ENCODE peak calls at places on chromosomes 7 and 10, in nine cellular contexts. O, V, Q, U, J, L, W, B and R are unnamed samples.
A peak's percentile ranks its signal among the peaks of the same experiment; 100 is the strongest.

GRCh38 chr10:44702531-44702930 is 208.6 kb upstream of the TMEM72 start:
- DNase-seq in O (no peak), V (no peak), Q (no peak), U (no peak), J (no peak), L (no peak), W (no peak), B (no peak), R (no peak)

GRCh38 chr10:114682532-114682931 is 24.5 kb upstream of the ABLIM1 start:
- DNase-seq in O (no peak), V (no peak), Q (no peak), U (no peak), J (no peak), L (no peak), W (no peak), B (no peak), R (no peak)

GRCh38 chr7:103487419-103487818 is 41.4 kb upstream of the SLC26A5 start:
- DNase-seq in O (no peak), V (no peak), Q (no peak), U (no peak), J (no peak), L (no peak), W (no peak), B (no peak), R (no peak)

GRCh38 chr7:50369408-50370026 is 65.0 kb downstream of the IKZF1 start:
- DNase-seq in O (no peak), V (no peak), Q (no peak), U (no peak), J (no peak), L (peak; percentile 85), W (peak; percentile 82), B (no peak), R (no peak)

GRCh38 chr7:994592-995308 is 11.8 kb downstream of the CYP2W1 start:
- DNase-seq in O (no peak), V (no peak), Q (no peak), U (no peak), J (no peak), L (no peak), W (no peak), B (no peak), R (no peak)

GRCh38 chr7:46003896-46004875 is 83.1 kb upstream of the IGFBP3 start:
- DNase-seq in O (no peak), V (no peak), Q (peak; percentile 82), U (no peak), J (no peak), L (no peak), W (no peak), B (no peak), R (no peak)

GRCh38 chr10:131690805-131691239 is 210.0 kb upstream of the PPP2R2D start:
- DNase-seq in O (no peak), V (no peak), Q (no peak), U (no peak), J (no peak), L (no peak), W (no peak), B (no peak), R (no peak)

GRCh38 chr7:100897111-100897608 is 1.5 kb upstream of the ACHE start:
- DNase-seq in O (peak; percentile 36), V (peak; percentile 60), Q (no peak), U (peak; percentile 55), J (peak; percentile 56), L (peak; percentile 70), W (peak; percentile 43), B (peak; percentile 56), R (no peak)

GRCh38 chr7:157279973-157280841 is 56.6 kb upstream of the DNAJB6 start:
- DNase-seq in O (no peak), V (no peak), Q (no peak), U (no peak), J (no peak), L (peak; percentile 68), W (no peak), B (no peak), R (peak; percentile 41)
- H3K4me3 ChIP-seq in O (no peak overlapping the region), V (peak overlapping the region; percentile 67), Q (no peak overlapping the region), U (no peak overlapping the region), J (no peak overlapping the region), L (peak overlapping the region; percentile 52), W (no peak overlapping the region), B (peak overlapping the region; percentile 67), R (peak overlapping the region; percentile 66)

GRCh38 chr7:30519122-30519521 is 14.5 kb upstream of the GGCT start:
- DNase-seq in O (no peak), V (no peak), Q (peak; percentile 79), U (no peak), J (no peak), L (no peak), W (no peak), B (no peak), R (no peak)

GRCh38 chr7:30523466-30523865 is 18.8 kb upstream of the GGCT start:
- DNase-seq in O (no peak), V (no peak), Q (no peak), U (no peak), J (no peak), L (no peak), W (no peak), B (no peak), R (no peak)

GRCh38 chr7:30521532-30521931 is 16.9 kb upstream of the GGCT start:
- DNase-seq in O (peak; percentile 81), V (peak; percentile 50), Q (no peak), U (peak; percentile 63), J (peak; percentile 18), L (no peak), W (no peak), B (peak; percentile 61), R (no peak)

GRCh38 chr7:30524545-30524944 is 19.9 kb upstream of the GGCT start:
- DNase-seq in O (no peak), V (no peak), Q (no peak), U (no peak), J (no peak), L (no peak), W (no peak), B (no peak), R (no peak)

GRCh38 chr7:30522163-30522562 is 17.5 kb upstream of the GGCT start:
- DNase-seq in O (no peak), V (no peak), Q (no peak), U (no peak), J (no peak), L (no peak), W (no peak), B (no peak), R (no peak)
- H3K27ac ChIP-seq in O (peak overlapping the region; percentile 4), V (no peak overlapping the region), Q (no peak overlapping the region), U (no peak overlapping the region), J (no peak overlapping the region), L (no peak overlapping the region), W (no peak overlapping the region), B (no peak overlapping the region), R (no peak overlapping the region)

DNA sequence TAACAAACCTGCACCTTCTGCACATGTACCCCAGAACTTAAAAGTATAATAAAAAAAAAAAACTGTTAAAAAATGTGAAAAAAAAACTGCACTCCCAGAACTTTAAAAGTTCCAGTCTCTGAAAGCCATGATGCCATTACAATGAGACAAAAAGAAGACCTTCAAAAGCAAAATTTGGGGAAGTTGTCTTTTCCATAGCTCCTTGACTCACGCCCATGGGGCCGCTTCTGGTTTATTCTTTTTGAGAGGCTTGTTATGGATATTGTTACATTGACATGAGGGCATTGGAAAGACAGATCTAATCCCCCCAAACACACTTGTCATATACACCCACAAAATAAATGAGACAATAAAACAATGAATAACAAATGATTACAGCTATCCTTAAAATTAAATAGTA is 805 bp downstream of the BLNK start:
- DNase-seq in O (no peak), V (no peak), Q (no peak), U (no peak), J (no peak), L (no peak), W (no peak), B (no peak), R (no peak)
- H3K4me3 ChIP-seq in O (no peak overlapping the region), V (no peak overlapping the region), Q (no peak overlapping the region), U (no peak overlapping the region), J (no peak overlapping the region), L (no peak overlapping the region), W (no peak overlapping the region), B (peak overlapping the region; percentile 44), R (peak overlapping the region; percentile 24)

GRCh38 chr7:13034693-13035092 is 347.3 kb downstream of the ARL4A start:
- DNase-seq in O (no peak), V (no peak), Q (no peak), U (no peak), J (no peak), L (peak; percentile 53), W (no peak), B (no peak), R (no peak)

GRCh38 chr7:13032524-13032923 is 345.1 kb downstream of the ARL4A start:
- DNase-seq in O (no peak), V (no peak), Q (no peak), U (no peak), J (no peak), L (peak; percentile 62), W (no peak), B (no peak), R (no peak)

GRCh38 chr7:13035233-13035632 is 347.8 kb downstream of the ARL4A start:
- DNase-seq in O (no peak), V (no peak), Q (no peak), U (no peak), J (no peak), L (no peak), W (no peak), B (no peak), R (no peak)

GRCh38 chr7:13037216-13037615 is 349.8 kb downstream of the ARL4A start:
- DNase-seq in O (no peak), V (no peak), Q (no peak), U (no peak), J (no peak), L (no peak), W (no peak), B (no peak), R (no peak)

GRCh38 chr7:13036256-13036765 is 348.9 kb downstream of the ARL4A start:
- DNase-seq in O (no peak), V (no peak), Q (no peak), U (no peak), J (no peak), L (no peak), W (no peak), B (no peak), R (no peak)
- H3K27ac ChIP-seq in O (no peak overlapping the region), V (no peak overlapping the region), Q (no peak overlapping the region), U (no peak overlapping the region), J (no peak overlapping the region), L (no peak overlapping the region), W (no peak overlapping the region), B (no peak overlapping the region), R (no peak overlapping the region)

GRCh38 chr10:104260775-104261115 is 6.1 kb downstream of the GSTO1 start:
- DNase-seq in O (no peak), V (no peak), Q (no peak), U (no peak), J (no peak), L (no peak), W (no peak), B (no peak), R (no peak)
- H3K4me3 ChIP-seq in O (no peak overlapping the region), V (no peak overlapping the region), Q (no peak overlapping the region), U (no peak overlapping the region), J (no peak overlapping the region), L (no peak overlapping the region), W (no peak overlapping the region), B (no peak overlapping the region), R (no peak overlapping the region)